ENCODE peak calls at places on chromosomes 1 and 21, in ten cellular contexts. One of them, this sample, is unnamed.

GRCh38 chr1:66517959-66518358 is 16.0 kb upstream of the SGIP1 start:
- DNase-seq in tibial nerve: no peak
- DNase-seq in fibroblast of pulmonary artery: no peak
- DNase-seq in NCI-H774: no peak
- DNase-seq in dermis blood vessel endothelial cell: no peak
- DNase-seq in iPS-NIHi11: no peak
- DNase-seq in activated CD4-positive, alpha-beta memory T cell treated with anti-CD3 and anti-CD28 coated beads for 36 hours: no peak
- DNase-seq in T-helper 1 cell: no peak
- DNase-seq in activated naive CD4-positive, alpha-beta T cell: no peak
- DNase-seq in stimulated activated CD8-positive, alpha-beta memory T cell treated with anti-CD3 and anti-CD28 coated beads, Interleukin-7, amount 100 ng/mL, for 1 hour: no peak
- DNase-seq in this sample: no peak

GRCh38 chr1:179881642-179882252 is 338 bp upstream of the TOR1AIP1 start:
- DNase-seq in NCI-H774: no peak
- DNase-seq in activated naive CD4-positive, alpha-beta T cell: no peak
- DNase-seq in dermis blood vessel endothelial cell: peak; percentile 96
- DNase-seq in T-helper 1 cell: no peak
- DNase-seq in tibial nerve: peak; percentile 86
- DNase-seq in iPS-NIHi11: peak; percentile 74
- DNase-seq in fibroblast of pulmonary artery: peak; percentile 96
- DNase-seq in activated CD4-positive, alpha-beta memory T cell treated with anti-CD3 and anti-CD28 coated beads for 36 hours: no peak
- DNase-seq in stimulated activated CD8-positive, alpha-beta memory T cell treated with anti-CD3 and anti-CD28 coated beads, Interleukin-7, amount 100 ng/mL, for 1 hour: no peak
- DNase-seq in this sample: no peak

GRCh38 chr1:150551049-150551783 is 2.0 kb downstream of the ADAMTSL4 start:
- DNase-seq in tibial nerve: no peak
- DNase-seq in T-helper 1 cell: no peak
- DNase-seq in activated CD4-positive, alpha-beta memory T cell treated with anti-CD3 and anti-CD28 coated beads for 36 hours: peak; percentile 55
- DNase-seq in fibroblast of pulmonary artery: peak; percentile 34
- DNase-seq in dermis blood vessel endothelial cell: peak; percentile 19
- DNase-seq in NCI-H774: no peak
- DNase-seq in stimulated activated CD8-positive, alpha-beta memory T cell treated with anti-CD3 and anti-CD28 coated beads, Interleukin-7, amount 100 ng/mL, for 1 hour: no peak
- DNase-seq in iPS-NIHi11: no peak
- DNase-seq in activated naive CD4-positive, alpha-beta T cell: no peak
- DNase-seq in this sample: no peak

GRCh38 chr1:56258395-56258794 is 321.0 kb downstream of the PLPP3 start:
- DNase-seq in fibroblast of pulmonary artery: no peak
- DNase-seq in NCI-H774: no peak
- DNase-seq in activated CD4-positive, alpha-beta memory T cell treated with anti-CD3 and anti-CD28 coated beads for 36 hours: no peak
- DNase-seq in tibial nerve: no peak
- DNase-seq in dermis blood vessel endothelial cell: no peak
- DNase-seq in iPS-NIHi11: no peak
- DNase-seq in stimulated activated CD8-positive, alpha-beta memory T cell treated with anti-CD3 and anti-CD28 coated beads, Interleukin-7, amount 100 ng/mL, for 1 hour: no peak
- DNase-seq in T-helper 1 cell: no peak
- DNase-seq in activated naive CD4-positive, alpha-beta T cell: no peak
- DNase-seq in this sample: no peak

GRCh38 chr1:202200669-202201068 is 7.1 kb downstream of the LGR6 start:
- DNase-seq in activated CD4-positive, alpha-beta memory T cell treated with anti-CD3 and anti-CD28 coated beads for 36 hours: no peak
- DNase-seq in dermis blood vessel endothelial cell: no peak
- DNase-seq in T-helper 1 cell: no peak
- DNase-seq in NCI-H774: no peak
- DNase-seq in iPS-NIHi11: no peak
- DNase-seq in fibroblast of pulmonary artery: no peak
- DNase-seq in stimulated activated CD8-positive, alpha-beta memory T cell treated with anti-CD3 and anti-CD28 coated beads, Interleukin-7, amount 100 ng/mL, for 1 hour: no peak
- DNase-seq in tibial nerve: no peak
- DNase-seq in activated naive CD4-positive, alpha-beta T cell: no peak
- DNase-seq in this sample: no peak

GRCh38 chr1:2543543-2544092 is 12.6 kb upstream of the TNFRSF14 start:
- DNase-seq in activated naive CD4-positive, alpha-beta T cell: no peak
- DNase-seq in NCI-H774: no peak
- DNase-seq in iPS-NIHi11: no peak
- DNase-seq in tibial nerve: no peak
- DNase-seq in fibroblast of pulmonary artery: no peak
- DNase-seq in activated CD4-positive, alpha-beta memory T cell treated with anti-CD3 and anti-CD28 coated beads for 36 hours: no peak
- DNase-seq in dermis blood vessel endothelial cell: no peak
- DNase-seq in T-helper 1 cell: peak; percentile 30
- DNase-seq in stimulated activated CD8-positive, alpha-beta memory T cell treated with anti-CD3 and anti-CD28 coated beads, Interleukin-7, amount 100 ng/mL, for 1 hour: no peak
- DNase-seq in this sample: no peak

GRCh38 chr1:6860401-6860800 is 75.1 kb downstream of the CAMTA1 start:
- DNase-seq in activated naive CD4-positive, alpha-beta T cell: no peak
- DNase-seq in dermis blood vessel endothelial cell: peak; percentile 73
- DNase-seq in activated CD4-positive, alpha-beta memory T cell treated with anti-CD3 and anti-CD28 coated beads for 36 hours: peak; percentile 18
- DNase-seq in T-helper 1 cell: no peak
- DNase-seq in iPS-NIHi11: no peak
- DNase-seq in stimulated activated CD8-positive, alpha-beta memory T cell treated with anti-CD3 and anti-CD28 coated beads, Interleukin-7, amount 100 ng/mL, for 1 hour: no peak
- DNase-seq in NCI-H774: no peak
- DNase-seq in tibial nerve: no peak
- DNase-seq in fibroblast of pulmonary artery: peak; percentile 56
- DNase-seq in this sample: no peak

GRCh38 chr1:38502772-38503171 is 356.8 kb downstream of the RRAGC start:
- DNase-seq in iPS-NIHi11: peak; percentile 61
- DNase-seq in T-helper 1 cell: no peak
- DNase-seq in dermis blood vessel endothelial cell: peak; percentile 30
- DNase-seq in activated naive CD4-positive, alpha-beta T cell: no peak
- DNase-seq in activated CD4-positive, alpha-beta memory T cell treated with anti-CD3 and anti-CD28 coated beads for 36 hours: no peak
- DNase-seq in fibroblast of pulmonary artery: no peak
- DNase-seq in tibial nerve: no peak
- DNase-seq in stimulated activated CD8-positive, alpha-beta memory T cell treated with anti-CD3 and anti-CD28 coated beads, Interleukin-7, amount 100 ng/mL, for 1 hour: no peak
- DNase-seq in NCI-H774: no peak
- DNase-seq in this sample: no peak

GRCh38 chr1:168419746-168420145 is 124.1 kb downstream of the XCL2 start:
- DNase-seq in activated CD4-positive, alpha-beta memory T cell treated with anti-CD3 and anti-CD28 coated beads for 36 hours: no peak
- DNase-seq in tibial nerve: no peak
- DNase-seq in iPS-NIHi11: no peak
- DNase-seq in stimulated activated CD8-positive, alpha-beta memory T cell treated with anti-CD3 and anti-CD28 coated beads, Interleukin-7, amount 100 ng/mL, for 1 hour: no peak
- DNase-seq in dermis blood vessel endothelial cell: no peak
- DNase-seq in NCI-H774: no peak
- DNase-seq in fibroblast of pulmonary artery: peak; percentile 20
- DNase-seq in activated naive CD4-positive, alpha-beta T cell: no peak
- DNase-seq in T-helper 1 cell: no peak
- DNase-seq in this sample: no peak

GRCh38 chr21:21057349-21058062 is 59.3 kb downstream of the NCAM2 start:
- DNase-seq in tibial nerve: no peak
- DNase-seq in stimulated activated CD8-positive, alpha-beta memory T cell treated with anti-CD3 and anti-CD28 coated beads, Interleukin-7, amount 100 ng/mL, for 1 hour: no peak
- DNase-seq in fibroblast of pulmonary artery: no peak
- DNase-seq in dermis blood vessel endothelial cell: no peak
- DNase-seq in T-helper 1 cell: no peak
- DNase-seq in iPS-NIHi11: no peak
- DNase-seq in activated naive CD4-positive, alpha-beta T cell: no peak
- DNase-seq in NCI-H774: no peak
- DNase-seq in activated CD4-positive, alpha-beta memory T cell treated with anti-CD3 and anti-CD28 coated beads for 36 hours: no peak
- DNase-seq in this sample: no peak

GRCh38 chr1:52662645-52663313 is 29.8 kb downstream of the SHISAL2A start:
- DNase-seq in T-helper 1 cell: no peak
- DNase-seq in stimulated activated CD8-positive, alpha-beta memory T cell treated with anti-CD3 and anti-CD28 coated beads, Interleukin-7, amount 100 ng/mL, for 1 hour: no peak
- DNase-seq in fibroblast of pulmonary artery: peak; percentile 70
- DNase-seq in dermis blood vessel endothelial cell: peak; percentile 34
- DNase-seq in activated CD4-positive, alpha-beta memory T cell treated with anti-CD3 and anti-CD28 coated beads for 36 hours: no peak
- DNase-seq in tibial nerve: no peak
- DNase-seq in NCI-H774: no peak
- DNase-seq in activated naive CD4-positive, alpha-beta T cell: no peak
- DNase-seq in iPS-NIHi11: peak; percentile 76
- DNase-seq in this sample: peak; percentile 55

GRCh38 chr1:12480748-12481362 is 137.2 kb downstream of the DHRS3 start:
- DNase-seq in NCI-H774: no peak
- DNase-seq in activated CD4-positive, alpha-beta memory T cell treated with anti-CD3 and anti-CD28 coated beads for 36 hours: peak; percentile 49
- DNase-seq in fibroblast of pulmonary artery: peak; percentile 88
- DNase-seq in T-helper 1 cell: no peak
- DNase-seq in tibial nerve: no peak
- DNase-seq in iPS-NIHi11: no peak
- DNase-seq in activated naive CD4-positive, alpha-beta T cell: no peak
- DNase-seq in stimulated activated CD8-positive, alpha-beta memory T cell treated with anti-CD3 and anti-CD28 coated beads, Interleukin-7, amount 100 ng/mL, for 1 hour: no peak
- DNase-seq in dermis blood vessel endothelial cell: peak; percentile 95
- DNase-seq in this sample: no peak

GRCh38 chr1:11525151-11525505 is 46.2 kb downstream of the DISP3 start:
- DNase-seq in activated naive CD4-positive, alpha-beta T cell: no peak
- DNase-seq in iPS-NIHi11: peak; percentile 4
- DNase-seq in tibial nerve: no peak
- DNase-seq in T-helper 1 cell: no peak
- DNase-seq in fibroblast of pulmonary artery: no peak
- DNase-seq in dermis blood vessel endothelial cell: no peak
- DNase-seq in NCI-H774: no peak
- DNase-seq in stimulated activated CD8-positive, alpha-beta memory T cell treated with anti-CD3 and anti-CD28 coated beads, Interleukin-7, amount 100 ng/mL, for 1 hour: no peak
- DNase-seq in activated CD4-positive, alpha-beta memory T cell treated with anti-CD3 and anti-CD28 coated beads for 36 hours: peak; percentile 4
- DNase-seq in this sample: no peak

GRCh38 chr21:45309069-45309521 is 21.4 kb upstream of the POFUT2 start:
- DNase-seq in iPS-NIHi11: peak; percentile 84
- DNase-seq in fibroblast of pulmonary artery: peak; percentile 75
- DNase-seq in activated naive CD4-positive, alpha-beta T cell: no peak
- DNase-seq in tibial nerve: no peak
- DNase-seq in activated CD4-positive, alpha-beta memory T cell treated with anti-CD3 and anti-CD28 coated beads for 36 hours: peak; percentile 66
- DNase-seq in NCI-H774: no peak
- DNase-seq in T-helper 1 cell: no peak
- DNase-seq in dermis blood vessel endothelial cell: peak; percentile 91
- DNase-seq in stimulated activated CD8-positive, alpha-beta memory T cell treated with anti-CD3 and anti-CD28 coated beads, Interleukin-7, amount 100 ng/mL, for 1 hour: no peak
- DNase-seq in this sample: peak; percentile 37

GRCh38 chr21:14452842-14453241 is 69.9 kb upstream of the HSPA13 start:
- DNase-seq in NCI-H774: no peak
- DNase-seq in dermis blood vessel endothelial cell: no peak
- DNase-seq in T-helper 1 cell: no peak
- DNase-seq in tibial nerve: no peak
- DNase-seq in fibroblast of pulmonary artery: no peak
- DNase-seq in iPS-NIHi11: no peak
- DNase-seq in stimulated activated CD8-positive, alpha-beta memory T cell treated with anti-CD3 and anti-CD28 coated beads, Interleukin-7, amount 100 ng/mL, for 1 hour: no peak
- DNase-seq in activated CD4-positive, alpha-beta memory T cell treated with anti-CD3 and anti-CD28 coated beads for 36 hours: no peak
- DNase-seq in activated naive CD4-positive, alpha-beta T cell: no peak
- DNase-seq in this sample: no peak

GRCh38 chr1:177209357-177209756 is 38.6 kb downstream of the BRINP2 start:
- DNase-seq in activated naive CD4-positive, alpha-beta T cell: no peak
- DNase-seq in fibroblast of pulmonary artery: peak; percentile 99
- DNase-seq in dermis blood vessel endothelial cell: no peak
- DNase-seq in stimulated activated CD8-positive, alpha-beta memory T cell treated with anti-CD3 and anti-CD28 coated beads, Interleukin-7, amount 100 ng/mL, for 1 hour: no peak
- DNase-seq in T-helper 1 cell: no peak
- DNase-seq in NCI-H774: peak; percentile 75
- DNase-seq in tibial nerve: peak; percentile 55
- DNase-seq in iPS-NIHi11: peak; percentile 9
- DNase-seq in activated CD4-positive, alpha-beta memory T cell treated with anti-CD3 and anti-CD28 coated beads for 36 hours: no peak
- DNase-seq in this sample: no peak

GRCh38 chr1:112887599-112888303 is 68.2 kb downstream of the SLC16A1 start:
- DNase-seq in tibial nerve: no peak
- DNase-seq in iPS-NIHi11: no peak
- DNase-seq in activated naive CD4-positive, alpha-beta T cell: no peak
- DNase-seq in activated CD4-positive, alpha-beta memory T cell treated with anti-CD3 and anti-CD28 coated beads for 36 hours: no peak
- DNase-seq in dermis blood vessel endothelial cell: no peak
- DNase-seq in T-helper 1 cell: no peak
- DNase-seq in stimulated activated CD8-positive, alpha-beta memory T cell treated with anti-CD3 and anti-CD28 coated beads, Interleukin-7, amount 100 ng/mL, for 1 hour: no peak
- DNase-seq in fibroblast of pulmonary artery: no peak
- DNase-seq in NCI-H774: no peak
- DNase-seq in this sample: no peak

GRCh38 chr21:43295016-43295958 is 126.5 kb downstream of the CRYAA start:
- DNase-seq in stimulated activated CD8-positive, alpha-beta memory T cell treated with anti-CD3 and anti-CD28 coated beads, Interleukin-7, amount 100 ng/mL, for 1 hour: no peak
- DNase-seq in fibroblast of pulmonary artery: no peak
- DNase-seq in activated CD4-positive, alpha-beta memory T cell treated with anti-CD3 and anti-CD28 coated beads for 36 hours: no peak
- DNase-seq in activated naive CD4-positive, alpha-beta T cell: no peak
- DNase-seq in NCI-H774: peak; percentile 14
- DNase-seq in T-helper 1 cell: no peak
- DNase-seq in dermis blood vessel endothelial cell: no peak
- DNase-seq in iPS-NIHi11: no peak
- DNase-seq in tibial nerve: no peak
- DNase-seq in this sample: no peak

GRCh38 chr1:103496014-103496635 is 29.4 kb upstream of the RNPC3 start:
- DNase-seq in activated CD4-positive, alpha-beta memory T cell treated with anti-CD3 and anti-CD28 coated beads for 36 hours: no peak
- DNase-seq in tibial nerve: no peak
- DNase-seq in T-helper 1 cell: no peak
- DNase-seq in activated naive CD4-positive, alpha-beta T cell: no peak
- DNase-seq in stimulated activated CD8-positive, alpha-beta memory T cell treated with anti-CD3 and anti-CD28 coated beads, Interleukin-7, amount 100 ng/mL, for 1 hour: no peak
- DNase-seq in dermis blood vessel endothelial cell: no peak
- DNase-seq in fibroblast of pulmonary artery: peak; percentile 41
- DNase-seq in iPS-NIHi11: no peak
- DNase-seq in NCI-H774: no peak
- DNase-seq in this sample: no peak

GRCh38 chr1:17759114-17759513 is 4.0 kb downstream of the ACTL8 start:
- DNase-seq in NCI-H774: no peak
- DNase-seq in iPS-NIHi11: peak; percentile 35
- DNase-seq in dermis blood vessel endothelial cell: no peak
- DNase-seq in activated naive CD4-positive, alpha-beta T cell: no peak
- DNase-seq in activated CD4-positive, alpha-beta memory T cell treated with anti-CD3 and anti-CD28 coated beads for 36 hours: peak; percentile 9
- DNase-seq in T-helper 1 cell: no peak
- DNase-seq in stimulated activated CD8-positive, alpha-beta memory T cell treated with anti-CD3 and anti-CD28 coated beads, Interleukin-7, amount 100 ng/mL, for 1 hour: no peak
- DNase-seq in tibial nerve: no peak
- DNase-seq in fibroblast of pulmonary artery: no peak
- DNase-seq in this sample: no peak

GRCh38 chr1:28592314-28593071 is 428 bp downstream of the RAB42 start:
- DNase-seq in iPS-NIHi11: peak; percentile 77
- DNase-seq in fibroblast of pulmonary artery: no peak
- DNase-seq in activated CD4-positive, alpha-beta memory T cell treated with anti-CD3 and anti-CD28 coated beads for 36 hours: peak; percentile 14
- DNase-seq in tibial nerve: no peak
- DNase-seq in dermis blood vessel endothelial cell: no peak
- DNase-seq in stimulated activated CD8-positive, alpha-beta memory T cell treated with anti-CD3 and anti-CD28 coated beads, Interleukin-7, amount 100 ng/mL, for 1 hour: no peak
- DNase-seq in NCI-H774: no peak
- DNase-seq in activated naive CD4-positive, alpha-beta T cell: no peak
- DNase-seq in T-helper 1 cell: no peak
- DNase-seq in this sample: no peak